ENCODE peak calls at places on chromosomes 16 and 17, in five cellular contexts. K is suprapubic skin, V is K562, U is stomach, N is A549. D is an unnamed sample.
A peak's percentile ranks its signal among the peaks of the same experiment; 100 is the strongest.

GRCh38 chr17:70517808-70518207 is 348.5 kb downstream of the KCNJ2 start:
- DNase-seq in K (no peak), V (no peak), N (no peak), U (no peak), D (no peak)

GRCh38 chr16:59754854-59755253 is 1020.7 kb upstream of the GOT2 start:
- DNase-seq in N (no peak), V (no peak), U (no peak), K (no peak), D (peak; percentile 50)

GRCh38 chr17:4007346-4008081 is 43.3 kb upstream of the ATP2A3 start:
- DNase-seq in N (no peak), V (peak; percentile 43), U (no peak), K (peak; percentile 48), D (no peak)

GRCh38 chr17:40542562-40543411 is 22.5 kb downstream of the CCR7 start:
- DNase-seq in V (no peak), K (peak; percentile 92), U (peak; percentile 49), N (peak; percentile 100), D (no peak)

GRCh38 chr17:19992803-19993713 is 15.4 kb upstream of the AKAP10 start:
- DNase-seq in V (peak; percentile 56), N (peak; percentile 94), U (peak; percentile 93), K (peak; percentile 92), D (peak; percentile 96)

GRCh38 chr16:7397901-7398300 is 65.3 kb downstream of the RBFOX1 start:
- DNase-seq in U (no peak), V (no peak), K (no peak), N (no peak), D (no peak)

GRCh38 chr16:68331879-68332410 is 21.1 kb downstream of the PRMT7 start:
- DNase-seq in U (no peak), V (no peak), K (no peak), N (no peak), D (no peak)

GRCh38 chr17:78779848-78780247 is 2.2 kb downstream of the CYTH1 start:
- DNase-seq in V (no peak), N (no peak), U (no peak), K (no peak), D (peak; percentile 67)

GRCh38 chr16:17277981-17278381 is 192.8 kb downstream of the XYLT1 start:
- DNase-seq in V (no peak), K (no peak), U (peak; percentile 61), N (peak; percentile 22), D (peak; percentile 24)

GRCh38 chr17:49914664-49915063 is 54.3 kb upstream of the DLX4 start:
- DNase-seq in K (no peak), N (no peak), V (no peak), U (no peak), D (no peak)

GRCh38 chr16:58252716-58253115 is 42.1 kb downstream of the PRSS54 start:
- DNase-seq in U (no peak), N (no peak), V (no peak), K (no peak), D (no peak)

GRCh38 chr16:15572329-15573001 is 70.5 kb downstream of the MARF1 start:
- DNase-seq in V (no peak), U (no peak), N (no peak), K (no peak), D (no peak)

GRCh38 chr17:33086878-33087277 is 95.2 kb downstream of the SPACA3 start:
- DNase-seq in K (no peak), N (no peak), V (no peak), U (no peak), D (no peak)

GRCh38 chr17:43444223-43445008 is 39.4 kb upstream of the DHX8 start:
- DNase-seq in V (no peak), K (no peak), U (no peak), N (no peak), D (no peak)

GRCh38 chr16:1981972-1982574 is 804 bp upstream of the NOXO1 start:
- DNase-seq in N (no peak), U (no peak), V (no peak), K (no peak), D (no peak)

GRCh38 chr17:66686601-66687000 is 148.3 kb upstream of the CACNG5 start:
- DNase-seq in V (no peak), U (no peak), N (no peak), K (no peak), D (no peak)

GRCh38 chr16:89313583-89313982 is 96.1 kb downstream of the ZNF778 start:
- DNase-seq in K (no peak), V (no peak), U (no peak), N (no peak), D (no peak)

GRCh38 chr17:67999291-67999911 is 3.1 kb upstream of the C17orf58 start:
- DNase-seq in V (no peak), K (no peak), U (no peak), N (no peak), D (no peak)

GRCh38 chr16:5649762-5650445 is 552.3 kb upstream of the EEF2KMT start:
- DNase-seq in V (no peak), U (no peak), N (no peak), K (no peak), D (peak; percentile 76)

DNA sequence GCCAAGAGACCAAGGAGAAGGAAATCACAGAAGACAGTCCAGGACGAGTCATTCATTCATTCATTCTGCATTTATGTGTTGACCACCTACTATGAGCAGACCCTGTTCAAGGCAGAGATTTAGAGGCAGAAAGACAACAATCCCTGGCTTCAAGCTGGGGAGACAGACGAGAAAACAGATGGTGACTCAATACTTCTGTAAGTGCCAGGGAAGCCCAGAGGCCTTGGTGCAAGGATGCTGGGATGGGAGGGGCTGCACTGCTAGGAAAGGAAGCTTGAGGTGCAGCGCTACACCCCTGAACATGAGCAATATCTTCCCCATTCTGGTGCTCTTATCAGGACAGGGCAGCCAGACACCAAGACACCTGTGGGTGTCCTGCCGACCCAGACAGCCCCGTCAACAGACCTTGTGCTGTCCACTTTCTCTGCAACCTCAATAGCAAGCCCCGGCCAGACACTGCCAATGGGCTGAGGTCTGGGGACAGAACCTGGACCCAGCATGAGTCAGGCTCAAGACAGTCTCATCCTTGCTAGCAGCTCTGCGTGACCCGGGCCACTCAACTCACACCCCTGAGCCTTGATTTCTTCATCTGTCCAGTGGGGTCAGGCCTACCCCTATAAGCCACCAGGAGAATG is 163.5 kb downstream of the COPRS start:
- DNase-seq in N (no peak), K (no peak), V (no peak), U (no peak), D (no peak)
- H3K4me1 ChIP-seq in N (no peaks in the 10 kb centered on the region), K (peaks cover 25% of the 10 kb centered on the region), V (no peaks in the 10 kb centered on the region), U (peaks cover 12% of the 10 kb centered on the region), D (no peaks in the 10 kb centered on the region)

GRCh38 chr17:45336390-45337182 is 19.8 kb upstream of the MAP3K14 start:
- DNase-seq in N (no peak), V (peak; percentile 41), K (no peak), U (no peak), D (no peak)

GRCh38 chr17:45338996-45339535 is 22.2 kb upstream of the MAP3K14 start:
- DNase-seq in K (no peak), U (no peak), V (no peak), N (no peak), D (no peak)

GRCh38 chr17:45335721-45336120 is 18.9 kb upstream of the MAP3K14 start:
- DNase-seq in N (no peak), U (no peak), K (peak; percentile 7), V (no peak), D (no peak)

GRCh38 chr17:45339646-45340605 is 23.1 kb upstream of the MAP3K14 start:
- DNase-seq in N (no peak), U (no peak), K (no peak), V (no peak), D (no peak)

GRCh38 chr17:45338023-45338781 is 21.4 kb upstream of the MAP3K14 start:
- DNase-seq in U (no peak), V (no peak), N (no peak), K (no peak), D (peak; percentile 50)
- TF ChIP-seq POLR2A in U (no peak), V (no peak), N (no peak), K (no peak), D (no peak)

GRCh38 chr17:7011942-7012254 is 526 bp upstream of the RNASEK start:
- DNase-seq in U (no peak), K (no peak), V (no peak), N (no peak), D (no peak)

GRCh38 chr17:7014995-7015586 is 2.7 kb downstream of the RNASEK start:
- DNase-seq in K (peak; percentile 93), N (no peak), U (no peak), V (no peak), D (no peak)

GRCh38 chr17:7015587-7016020 is 3.2 kb downstream of the RNASEK start:
- DNase-seq in N (no peak), V (no peak), U (no peak), K (no peak), D (no peak)

GRCh38 chr17:7016406-7016805 is 4.0 kb downstream of the RNASEK start:
- DNase-seq in V (no peak), N (no peak), U (no peak), K (no peak), D (no peak)

GRCh38 chr17:7014261-7014994 is 2.0 kb downstream of the RNASEK start:
- DNase-seq in V (peak; percentile 83), K (peak; percentile 99), N (peak; percentile 98), U (peak; percentile 99), D (peak; percentile 99)
- TF ChIP-seq EP300 in V (no peak), K (no peak), N (no peak), U (no peak), D (peak; percentile 47)

GRCh38 chr17:74644419-74644818 is 20.9 kb upstream of the CD300E start:
- DNase-seq in N (no peak), V (no peak), K (no peak), U (no peak), D (no peak)

GRCh38 chr17:74642995-74643394 is 19.5 kb upstream of the CD300E start:
- DNase-seq in U (no peak), K (no peak), V (no peak), N (no peak), D (no peak)

GRCh38 chr17:74642556-74642955 is 19.0 kb upstream of the CD300E start:
- DNase-seq in U (no peak), K (no peak), N (no peak), V (no peak), D (no peak)

GRCh38 chr17:74645010-74645409 is 21.5 kb upstream of the CD300E start:
- DNase-seq in V (no peak), K (no peak), U (no peak), N (no peak), D (no peak)

DNA sequence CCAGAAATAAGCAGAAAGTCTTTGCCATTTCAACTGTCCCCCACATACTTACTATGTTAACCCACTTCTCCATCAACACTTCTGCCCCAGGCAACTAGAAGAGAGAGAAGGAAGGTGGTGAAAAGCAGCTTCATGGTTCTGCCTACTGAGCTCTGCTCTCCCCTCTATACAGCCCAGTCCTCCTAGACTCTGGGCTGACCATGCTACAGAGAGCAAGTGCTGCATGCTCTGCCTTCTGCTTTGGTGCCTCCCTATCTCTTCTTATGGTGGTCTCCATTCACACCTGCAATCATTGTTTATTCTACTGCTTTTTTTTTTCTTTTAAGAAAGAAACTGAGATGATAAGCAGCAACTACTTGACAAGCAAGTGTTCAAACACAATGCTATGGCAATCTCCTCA is 20.3 kb upstream of the CD300E start:
- DNase-seq in V (no peak), K (no peak), N (no peak), U (no peak), D (no peak)
- H3K4me1 ChIP-seq in V (no peaks in the 10 kb centered on the region), K (no peaks in the 10 kb centered on the region), N (no peaks in the 10 kb centered on the region), U (no peaks in the 10 kb centered on the region), D (peaks cover 11% of the 10 kb centered on the region)

GRCh38 chr17:41665566-41666335 is 22.9 kb upstream of the EIF1 start:
- DNase-seq in V (peak; percentile 97), N (peak; percentile 89), U (peak; percentile 93), K (peak; percentile 94), D (peak; percentile 99)
- TF ChIP-seq POLR2A in V (peak; percentile 72), N (peak; percentile 74), U (no peak), K (no peak), D (no peak)

GRCh38 chr16:66299349-66299748 is 67.1 kb upstream of the CDH5 start:
- DNase-seq in K (peak; percentile 23), U (no peak), N (no peak), V (no peak), D (no peak)
- TF ChIP-seq EP300 in K (no peak), U (no peak), N (no peak), V (no peak), D (no peak)